ENCODE peak calls at places on chromosomes 3 and 15, in seven cellular contexts. H is HCT116; G is HAP-1; Z is neural crest cell; U is activated effector memory CD4-positive, alpha-beta T cell treated with anti-CD3 and anti-CD28 coated beads, Interleukin-2, amount 50 U/mL, for 16 hours; A is NCI-H774; N is keratinocyte. C is an unnamed sample.

GRCh38 chr15:25766421-25766820 is 96.7 kb downstream of the ATP10A start:
- DNase-seq in H (no peak), G (no peak), Z (no peak), U (no peak), A (no peak), N (no peak), C (no peak)

GRCh38 chr15:40458495-40459371 is 12.1 kb upstream of the CHST14 start:
- DNase-seq in H (no peak), G (no peak), Z (no peak), U (no peak), A (no peak), N (no peak), C (no peak)

GRCh38 chr15:66498501-66499386 is 1.2 kb upstream of the SNAPC5 start:
- DNase-seq in H (no peak), G (peak; percentile 26), Z (no peak), U (peak; percentile 39), A (no peak), N (no peak), C (no peak)

GRCh38 chr3:151544164-151544548 is 83.3 kb upstream of the IGSF10 start:
- DNase-seq in H (no peak), G (peak; percentile 29), Z (no peak), U (no peak), A (no peak), N (no peak), C (no peak)

GRCh38 chr3:196181127-196181546 is 30.1 kb downstream of the ZDHHC19 start:
- DNase-seq in H (no peak), G (no peak), Z (no peak), U (no peak), A (peak; percentile 63), N (no peak), C (no peak)

GRCh38 chr3:102206506-102207145 is 228.2 kb upstream of the ZPLD1 start:
- DNase-seq in H (no peak), G (no peak), Z (no peak), U (no peak), A (no peak), N (no peak), C (peak; percentile 68)

GRCh38 chr15:47292638-47293037 is 424.7 kb upstream of the SEMA6D start:
- DNase-seq in H (no peak), G (no peak), Z (no peak), U (no peak), A (no peak), N (no peak), C (no peak)

GRCh38 chr3:42884324-42884723 is 8.6 kb upstream of the CYP8B1 start:
- DNase-seq in H (no peak), G (no peak), Z (no peak), U (no peak), A (no peak), N (no peak), C (no peak)

GRCh38 chr3:148962513-148962912 is 28.8 kb upstream of the GYG1 start:
- DNase-seq in H (peak; percentile 56), G (peak; percentile 62), Z (no peak), U (no peak), A (no peak), N (peak; percentile 35), C (no peak)

GRCh38 chr3:72892081-72892763 is 4.4 kb downstream of the GXYLT2 start:
- DNase-seq in H (no peak), G (no peak), Z (no peak), U (no peak), A (no peak), N (peak; percentile 26), C (peak; percentile 27)

GRCh38 chr3:113266738-113267137 is 55.4 kb downstream of the BOC start:
- DNase-seq in H (no peak), G (no peak), Z (no peak), U (no peak), A (peak; percentile 5), N (no peak), C (no peak)

C was measured in transverse colon.